ENCODE peak calls at places on chromosome 11, in nine cellular contexts. One of them, this sample, is unnamed.

GRCh38 chr11:76598426-76598839 is 72.1 kb downstream of the LRRC32 start:
- DNase-seq in tibial artery: no peak
- DNase-seq in right atrium auricular region: peak
- DNase-seq in heart right ventricle: peak
- DNase-seq in AG04449: no peak
- DNase-seq in PC-3: peak
- DNase-seq in RWPE1: no peak
- DNase-seq in neural crest cell: no peak
- DNase-seq in GM13977: peak
- DNase-seq in this sample: peak

GRCh38 chr11:125410091-125410490 is 86.0 kb downstream of the FEZ1 start:
- DNase-seq in PC-3: no peak
- DNase-seq in heart right ventricle: no peak
- DNase-seq in AG04449: no peak
- DNase-seq in tibial artery: no peak
- DNase-seq in right atrium auricular region: no peak
- DNase-seq in GM13977: no peak
- DNase-seq in RWPE1: no peak
- DNase-seq in neural crest cell: peak
- DNase-seq in this sample: no peak

GRCh38 chr11:95977534-95978174 is 53.7 kb upstream of the MTMR2 start:
- DNase-seq in neural crest cell: no peak
- DNase-seq in RWPE1: peak
- DNase-seq in heart right ventricle: no peak
- DNase-seq in GM13977: no peak
- DNase-seq in PC-3: peak
- DNase-seq in AG04449: no peak
- DNase-seq in tibial artery: no peak
- DNase-seq in right atrium auricular region: no peak
- DNase-seq in this sample: no peak

GRCh38 chr11:119594639-119595249 is 134.3 kb downstream of the NECTIN1 start:
- DNase-seq in tibial artery: no peak
- DNase-seq in GM13977: no peak
- DNase-seq in AG04449: no peak
- DNase-seq in right atrium auricular region: no peak
- DNase-seq in neural crest cell: no peak
- DNase-seq in RWPE1: no peak
- DNase-seq in heart right ventricle: no peak
- DNase-seq in PC-3: peak
- DNase-seq in this sample: no peak

GRCh38 chr11:130635937-130636336 is 187.5 kb downstream of the ADAMTS15 start:
- DNase-seq in heart right ventricle: no peak
- DNase-seq in GM13977: no peak
- DNase-seq in tibial artery: no peak
- DNase-seq in PC-3: peak
- DNase-seq in RWPE1: no peak
- DNase-seq in neural crest cell: no peak
- DNase-seq in right atrium auricular region: no peak
- DNase-seq in AG04449: no peak
- DNase-seq in this sample: peak

GRCh38 chr11:73854680-73855079 is 22.0 kb downstream of the COA4 start:
- DNase-seq in PC-3: peak
- DNase-seq in GM13977: no peak
- DNase-seq in AG04449: no peak
- DNase-seq in right atrium auricular region: no peak
- DNase-seq in RWPE1: no peak
- DNase-seq in heart right ventricle: no peak
- DNase-seq in neural crest cell: no peak
- DNase-seq in tibial artery: no peak
- DNase-seq in this sample: no peak

GRCh38 chr11:92638678-92639077 is 330.8 kb upstream of the MTNR1B start:
- DNase-seq in neural crest cell: no peak
- DNase-seq in GM13977: no peak
- DNase-seq in PC-3: no peak
- DNase-seq in RWPE1: no peak
- DNase-seq in right atrium auricular region: no peak
- DNase-seq in heart right ventricle: no peak
- DNase-seq in tibial artery: no peak
- DNase-seq in AG04449: no peak
- DNase-seq in this sample: no peak

GRCh38 chr11:125063429-125064043 is 431 bp downstream of the SLC37A2 start:
- DNase-seq in RWPE1: no peak
- DNase-seq in GM13977: no peak
- DNase-seq in heart right ventricle: no peak
- DNase-seq in PC-3: no peak
- DNase-seq in neural crest cell: no peak
- DNase-seq in tibial artery: no peak
- DNase-seq in AG04449: no peak
- DNase-seq in right atrium auricular region: no peak
- DNase-seq in this sample: peak

GRCh38 chr11:123551085-123551484 is 103.3 kb downstream of the SCN3B start:
- DNase-seq in GM13977: no peak
- DNase-seq in AG04449: no peak
- DNase-seq in neural crest cell: no peak
- DNase-seq in heart right ventricle: no peak
- DNase-seq in tibial artery: no peak
- DNase-seq in PC-3: peak
- DNase-seq in right atrium auricular region: no peak
- DNase-seq in RWPE1: no peak
- DNase-seq in this sample: no peak

GRCh38 chr11:100625041-100625440 is 62.0 kb upstream of the ARHGAP42 start:
- DNase-seq in heart right ventricle: no peak
- DNase-seq in right atrium auricular region: no peak
- DNase-seq in tibial artery: no peak
- DNase-seq in RWPE1: no peak
- DNase-seq in neural crest cell: no peak
- DNase-seq in AG04449: no peak
- DNase-seq in GM13977: no peak
- DNase-seq in PC-3: no peak
- DNase-seq in this sample: no peak

GRCh38 chr11:93738647-93739081 is 2.6 kb downstream of the TAF1D start:
- DNase-seq in PC-3: peak
- DNase-seq in heart right ventricle: no peak
- DNase-seq in AG04449: no peak
- DNase-seq in neural crest cell: no peak
- DNase-seq in tibial artery: no peak
- DNase-seq in right atrium auricular region: no peak
- DNase-seq in RWPE1: no peak
- DNase-seq in GM13977: no peak
- DNase-seq in this sample: no peak

GRCh38 chr11:93741882-93742226 is 382 bp downstream of the C11orf54 start:
- DNase-seq in PC-3: peak
- DNase-seq in tibial artery: no peak
- DNase-seq in GM13977: no peak
- DNase-seq in right atrium auricular region: no peak
- DNase-seq in neural crest cell: no peak
- DNase-seq in RWPE1: peak
- DNase-seq in heart right ventricle: no peak
- DNase-seq in AG04449: no peak
- DNase-seq in this sample: no peak

GRCh38 chr11:93740031-93740801 is 1.1 kb downstream of the TAF1D start:
- DNase-seq in RWPE1: no peak
- DNase-seq in heart right ventricle: no peak
- DNase-seq in right atrium auricular region: no peak
- DNase-seq in GM13977: no peak
- DNase-seq in PC-3: peak
- DNase-seq in AG04449: no peak
- DNase-seq in tibial artery: no peak
- DNase-seq in neural crest cell: no peak
- DNase-seq in this sample: no peak

GRCh38 chr11:93741094-93741881 is at the start of the genes C11orf54 and TAF1D:
- DNase-seq in right atrium auricular region: peak
- DNase-seq in PC-3: peak
- DNase-seq in tibial artery: peak
- DNase-seq in RWPE1: peak
- DNase-seq in neural crest cell: peak
- DNase-seq in GM13977: peak
- DNase-seq in heart right ventricle: peak
- DNase-seq in AG04449: peak
- DNase-seq in this sample: peak

DNA sequence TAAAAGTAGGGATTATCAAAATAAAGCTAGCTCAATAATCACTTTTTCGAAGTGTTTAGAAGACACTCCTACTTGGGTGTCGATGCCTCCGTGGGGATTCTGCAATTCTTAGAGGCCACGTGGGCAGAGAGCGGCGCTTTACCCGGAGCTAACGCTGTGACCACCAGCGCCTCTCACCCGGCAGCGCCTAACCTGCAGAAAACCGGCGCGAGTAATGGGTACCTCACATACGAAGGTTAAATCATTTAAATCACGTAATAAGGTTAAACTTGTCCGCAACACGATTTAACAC is 547 bp downstream of the TAF1D start:
- DNase-seq in right atrium auricular region: peak
- DNase-seq in AG04449: no peak
- DNase-seq in heart right ventricle: peak
- DNase-seq in PC-3: peak
- DNase-seq in GM13977: peak
- DNase-seq in neural crest cell: peak
- DNase-seq in tibial artery: peak
- DNase-seq in RWPE1: peak
- DNase-seq in this sample: no peak
- TF ChIP-seq CTCF in right atrium auricular region: no peak
- TF ChIP-seq CTCF in AG04449: no peak
- TF ChIP-seq CTCF in heart right ventricle: no peak
- TF ChIP-seq CTCF in PC-3: peak
- TF ChIP-seq CTCF in GM13977: no peak
- TF ChIP-seq CTCF in neural crest cell: no peak
- TF ChIP-seq CTCF in tibial artery: no peak
- TF ChIP-seq CTCF in RWPE1: no peak
- TF ChIP-seq CTCF in this sample: no peak

GRCh38 chr11:65206901-65207300 is 25.2 kb downstream of the CAPN1 start:
- DNase-seq in neural crest cell: no peak
- DNase-seq in heart right ventricle: no peak
- DNase-seq in GM13977: no peak
- DNase-seq in tibial artery: no peak
- DNase-seq in PC-3: no peak
- DNase-seq in right atrium auricular region: no peak
- DNase-seq in RWPE1: no peak
- DNase-seq in AG04449: no peak
- DNase-seq in this sample: no peak
- TF ChIP-seq CTCF in neural crest cell: no peak
- TF ChIP-seq CTCF in heart right ventricle: no peak
- TF ChIP-seq CTCF in GM13977: no peak
- TF ChIP-seq CTCF in tibial artery: no peak
- TF ChIP-seq CTCF in PC-3: no peak
- TF ChIP-seq CTCF in right atrium auricular region: no peak
- TF ChIP-seq CTCF in RWPE1: no peak
- TF ChIP-seq CTCF in AG04449: no peak
- TF ChIP-seq CTCF in this sample: no peak

GRCh38 chr11:2200957-2201519 is 29.4 kb upstream of the TH start:
- DNase-seq in RWPE1: no peak
- DNase-seq in PC-3: no peak
- DNase-seq in GM13977: no peak
- DNase-seq in AG04449: no peak
- DNase-seq in heart right ventricle: no peak
- DNase-seq in neural crest cell: no peak
- DNase-seq in tibial artery: no peak
- DNase-seq in right atrium auricular region: no peak
- DNase-seq in this sample: no peak

GRCh38 chr11:2200536-2200935 is 28.9 kb upstream of the TH start:
- DNase-seq in PC-3: no peak
- DNase-seq in RWPE1: no peak
- DNase-seq in tibial artery: no peak
- DNase-seq in GM13977: no peak
- DNase-seq in heart right ventricle: no peak
- DNase-seq in right atrium auricular region: no peak
- DNase-seq in AG04449: no peak
- DNase-seq in neural crest cell: no peak
- DNase-seq in this sample: no peak

GRCh38 chr11:2202071-2202899 is 30.7 kb upstream of the TH start:
- DNase-seq in AG04449: no peak
- DNase-seq in tibial artery: no peak
- DNase-seq in right atrium auricular region: no peak
- DNase-seq in PC-3: peak
- DNase-seq in GM13977: no peak
- DNase-seq in neural crest cell: no peak
- DNase-seq in heart right ventricle: no peak
- DNase-seq in RWPE1: peak
- DNase-seq in this sample: no peak

GRCh38 chr11:2202900-2203439 is 31.4 kb upstream of the TH start:
- DNase-seq in RWPE1: no peak
- DNase-seq in neural crest cell: no peak
- DNase-seq in tibial artery: peak
- DNase-seq in heart right ventricle: no peak
- DNase-seq in AG04449: no peak
- DNase-seq in right atrium auricular region: no peak
- DNase-seq in GM13977: no peak
- DNase-seq in PC-3: no peak
- DNase-seq in this sample: no peak

GRCh38 chr11:2201542-2201941 is 29.9 kb upstream of the TH start:
- DNase-seq in RWPE1: no peak
- DNase-seq in tibial artery: no peak
- DNase-seq in neural crest cell: no peak
- DNase-seq in heart right ventricle: no peak
- DNase-seq in GM13977: no peak
- DNase-seq in AG04449: no peak
- DNase-seq in PC-3: no peak
- DNase-seq in right atrium auricular region: no peak
- DNase-seq in this sample: no peak
- TF ChIP-seq CTCF in RWPE1: no peak
- TF ChIP-seq CTCF in tibial artery: no peak
- TF ChIP-seq CTCF in neural crest cell: no peak
- TF ChIP-seq CTCF in heart right ventricle: no peak
- TF ChIP-seq CTCF in GM13977: no peak
- TF ChIP-seq CTCF in AG04449: no peak
- TF ChIP-seq CTCF in PC-3: no peak
- TF ChIP-seq CTCF in right atrium auricular region: no peak
- TF ChIP-seq CTCF in this sample: no peak

GRCh38 chr11:114246321-114247069 is 49.7 kb upstream of the NNMT start:
- DNase-seq in AG04449: no peak
- DNase-seq in tibial artery: no peak
- DNase-seq in heart right ventricle: no peak
- DNase-seq in right atrium auricular region: no peak
- DNase-seq in neural crest cell: no peak
- DNase-seq in GM13977: no peak
- DNase-seq in RWPE1: no peak
- DNase-seq in PC-3: no peak
- DNase-seq in this sample: no peak
- TF ChIP-seq CTCF in AG04449: no peak
- TF ChIP-seq CTCF in tibial artery: no peak
- TF ChIP-seq CTCF in heart right ventricle: no peak
- TF ChIP-seq CTCF in right atrium auricular region: no peak
- TF ChIP-seq CTCF in neural crest cell: no peak
- TF ChIP-seq CTCF in GM13977: no peak
- TF ChIP-seq CTCF in RWPE1: no peak
- TF ChIP-seq CTCF in PC-3: no peak
- TF ChIP-seq CTCF in this sample: no peak

GRCh38 chr11:2401436-2401984 is 960 bp downstream of the TSSC4 start:
- DNase-seq in tibial artery: no peak
- DNase-seq in right atrium auricular region: no peak
- DNase-seq in AG04449: no peak
- DNase-seq in neural crest cell: no peak
- DNase-seq in PC-3: peak
- DNase-seq in GM13977: no peak
- DNase-seq in heart right ventricle: no peak
- DNase-seq in RWPE1: no peak
- DNase-seq in this sample: no peak
- TF ChIP-seq CTCF in tibial artery: no peak
- TF ChIP-seq CTCF in right atrium auricular region: no peak
- TF ChIP-seq CTCF in AG04449: no peak
- TF ChIP-seq CTCF in neural crest cell: no peak
- TF ChIP-seq CTCF in PC-3: peak
- TF ChIP-seq CTCF in GM13977: no peak
- TF ChIP-seq CTCF in heart right ventricle: no peak
- TF ChIP-seq CTCF in RWPE1: no peak
- TF ChIP-seq CTCF in this sample: no peak